ENCODE peak calls at places on chromosomes 1 and 21, in ten cellular contexts. P is heart right ventricle; N is Peyer's patch; Q is SK-N-SH; X is lung; B is CD4-positive, CD25-positive, alpha-beta regulatory T cell; F is DND-41; L is cardiac muscle cell; R is tibial artery; I is aorta. D is an unnamed sample. For H3K4me1 and H3K36me3, the result is how much of the 10 kb centered on the place peaks cover.

GRCh38 chr21:42711667-42712066 is 58.2 kb downstream of the PDE9A start:
- DNase-seq in N (no peak), L (no peak), I (no peak), F (no peak), P (no peak), B (no peak), R (no peak), X (no peak), Q (no peak), D (no peak)

GRCh38 chr1:41351262-41352151 is 9.7 kb upstream of the FOXO6 start:
- DNase-seq in I (no peak), R (peak), Q (no peak), P (no peak), F (no peak), B (no peak), N (peak), X (no peak), L (no peak), D (no peak)

GRCh38 chr1:215023151-215023832 is 59.2 kb upstream of the KCNK2 start:
- DNase-seq in F (no peak), N (no peak), Q (no peak), L (peak), I (no peak), X (no peak), P (no peak), B (no peak), R (no peak), D (no peak)

GRCh38 chr1:152244576-152244975 is 20.6 kb upstream of the HRNR start:
- DNase-seq in X (no peak), R (no peak), F (no peak), P (no peak), I (no peak), N (no peak), L (no peak), Q (no peak), B (no peak), D (no peak)

GRCh38 chr1:115098979-115099692 is 9.8 kb upstream of the TSPAN2 start:
- DNase-seq in L (peak), I (peak), P (peak), X (no peak), F (peak), R (peak), B (peak), N (no peak), Q (no peak), D (peak)

GRCh38 chr1:58739851-58740466 is 40.1 kb upstream of the MYSM1 start:
- DNase-seq in N (no peak), B (peak), F (peak), X (no peak), L (peak), P (peak), I (no peak), R (no peak), Q (peak), D (peak)

GRCh38 chr1:155801149-155801548 is 55.9 kb downstream of the GON4L start:
- DNase-seq in I (no peak), N (no peak), P (no peak), Q (no peak), R (no peak), B (no peak), L (peak), F (no peak), X (no peak), D (no peak)

GRCh38 chr1:245572709-245573108 is 417.9 kb downstream of the KIF26B start:
- DNase-seq in I (no peak), B (no peak), N (no peak), P (no peak), L (no peak), F (no peak), R (no peak), X (no peak), Q (no peak), D (no peak)

GRCh38 chr1:226800763-226801380 is 61.8 kb upstream of the ITPKB start:
- DNase-seq in L (no peak), Q (peak), P (no peak), I (no peak), F (no peak), B (no peak), X (no peak), R (no peak), N (no peak), D (no peak)

GRCh38 chr21:19198801-19199200 is 795.2 kb upstream of the TMPRSS15 start:
- DNase-seq in I (no peak), B (no peak), N (no peak), F (no peak), X (no peak), Q (no peak), P (no peak), R (no peak), L (no peak), D (no peak)

DNA sequence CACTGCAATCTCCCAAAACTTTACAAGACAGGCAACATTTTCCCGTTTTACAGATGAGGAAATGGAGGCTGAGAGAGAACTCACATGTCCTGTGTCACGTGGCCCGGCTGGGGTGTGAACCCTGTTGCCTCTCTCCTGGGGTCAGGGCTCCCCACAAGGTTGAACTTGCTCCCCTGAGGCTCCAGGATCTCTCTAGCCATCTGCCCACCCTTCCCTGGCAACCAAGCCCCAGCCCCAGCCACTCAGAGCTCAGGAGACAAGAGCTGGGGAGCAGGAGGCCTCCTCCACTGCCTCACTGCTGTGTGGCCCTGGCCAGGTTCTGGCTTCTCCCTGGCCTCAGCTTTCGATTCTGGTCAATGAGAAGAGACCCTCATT is 11.8 kb downstream of the LAPTM5 start:
- DNase-seq in N (no peak), L (no peak), F (no peak), X (no peak), Q (no peak), B (no peak), P (no peak), I (no peak), R (no peak), D (no peak)
- H3K4me1 ChIP-seq in N (half or more), L (under half), F (half or more), X (under half), Q (under half), B (half or more), P (under half), I (under half), R (under half), D (half or more)

DNA sequence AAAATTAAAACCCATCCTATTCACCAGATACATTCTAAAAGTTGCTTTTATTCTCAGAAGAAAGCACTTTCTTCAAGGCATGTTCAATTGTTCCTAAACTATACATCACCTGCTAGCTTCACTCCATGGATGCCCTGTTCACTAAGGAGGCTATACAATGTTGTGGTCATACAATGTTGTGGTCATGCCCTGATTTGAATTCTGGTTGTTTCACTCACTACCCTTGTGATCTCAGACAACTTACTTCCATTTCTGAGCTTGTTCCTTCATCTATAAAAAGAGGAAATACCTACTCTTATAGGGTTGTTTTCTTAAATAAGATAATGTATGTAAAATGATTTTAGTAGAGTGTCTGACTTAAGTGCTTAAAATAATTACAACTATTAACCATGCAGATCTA is 19.7 kb downstream of the EDEM3 start:
- DNase-seq in B (no peak), Q (no peak), X (no peak), P (no peak), R (no peak), N (no peak), F (no peak), L (no peak), I (no peak), D (no peak)
- H3K36me3 ChIP-seq in B (half or more), Q (half or more), X (under half), P (half or more), R (under half), N (under half), F (half or more), L (under half), I (under half), D (under half)

GRCh38 chr1:15329481-15329815 is 80.2 kb upstream of the EFHD2 start:
- DNase-seq in B (no peak), N (no peak), L (no peak), P (no peak), F (no peak), I (no peak), X (no peak), R (no peak), Q (no peak), D (no peak)
- H3K4me3 ChIP-seq in B (no peak), N (no peak), L (no peak), P (no peak), F (no peak), I (no peak), X (no peak), R (no peak), Q (no peak), D (no peak)

GRCh38 chr1:27006683-27007082 is 6.0 kb downstream of the TENT5B start:
- DNase-seq in I (no peak), X (no peak), R (no peak), F (no peak), P (no peak), B (no peak), Q (no peak), N (no peak), L (no peak), D (no peak)
- H3K4me1 ChIP-seq in I (under half), X (under half), R (half or more), F (under half), P (under half), B (under half), Q (under half), N (under half), L (under half), D (under half)

GRCh38 chr1:39434797-39435395 is 56.5 kb upstream of the BMP8A start:
- DNase-seq in P (no peak), X (no peak), B (no peak), N (no peak), L (no peak), R (no peak), I (no peak), F (no peak), Q (no peak), D (no peak)
- H3K36me3 ChIP-seq in P (half or more), X (under half), B (half or more), N (under half), L (half or more), R (half or more), I (under half), F (half or more), Q (half or more), D (half or more)